ENCODE peak calls at places on chromosomes 12 and 14, in seven cellular contexts. T is activated naive CD4-positive, alpha-beta T cell treated with anti-CD3 and anti-CD28 coated beads, Interleukin-2, amount 10 ng/mL, durations not matched to agents 7 days and 5 days; E is neural crest cell; S is HS-5; F is stimulated activated CD4-positive, alpha-beta T cell treated with anti-CD3 and anti-CD28 coated beads, TNF-alpha, amount 100 ng/mL, for 24 hours; N is NCI-H1105; W is NCI-H1092. R is an unnamed sample.

GRCh38 chr14:101350710-101351109 is 210.6 kb upstream of the DIO3 start:
- DNase-seq in E (no peak), N (no peak), T (no peak), S (no peak), F (no peak), W (no peak), R (no peak)

GRCh38 chr12:110983811-110984210 is 63.4 kb upstream of the MYL2 start:
- DNase-seq in N (no peak), E (no peak), W (no peak), S (no peak), F (no peak), T (no peak), R (no peak)

GRCh38 chr12:3252416-3252815 is 175.2 kb downstream of the TSPAN9 start:
- DNase-seq in F (no peak), E (no peak), N (no peak), S (no peak), W (peak), T (no peak), R (no peak)

GRCh38 chr12:29519585-29520182 is 22.2 kb upstream of the OVCH1 start:
- DNase-seq in S (peak), W (no peak), F (no peak), E (peak), N (peak), T (peak), R (peak)

GRCh38 chr12:67742461-67742860 is 93.9 kb downstream of the DYRK2 start:
- DNase-seq in N (no peak), T (no peak), W (no peak), S (no peak), F (no peak), E (no peak), R (no peak)

GRCh38 chr12:130859128-130859527 is 12.7 kb upstream of the RAN start:
- DNase-seq in E (no peak), T (no peak), F (no peak), N (no peak), S (no peak), W (no peak), R (no peak)

GRCh38 chr14:102426796-102427195 is 64.1 kb downstream of the TECPR2 start:
- DNase-seq in N (no peak), E (no peak), F (no peak), W (no peak), T (no peak), S (no peak), R (no peak)

GRCh38 chr12:130433411-130433810 is 95.7 kb downstream of the PIWIL1 start:
- DNase-seq in N (no peak), W (no peak), E (no peak), T (no peak), F (no peak), S (no peak), R (no peak)

GRCh38 chr14:100256339-100256895 is 17.5 kb downstream of the YY1 start:
- DNase-seq in E (no peak), T (no peak), W (no peak), S (no peak), F (no peak), N (no peak), R (no peak)

GRCh38 chr12:79288946-79289345 is 401.8 kb downstream of the PAWR start:
- DNase-seq in S (no peak), E (no peak), T (no peak), N (no peak), W (no peak), F (no peak), R (no peak)

GRCh38 chr12:7269273-7269672 is 34.6 kb upstream of the ACSM4 start:
- DNase-seq in S (peak), E (no peak), T (no peak), N (no peak), W (no peak), F (no peak), R (no peak)

GRCh38 chr12:60263146-60263545 is 667.3 kb downstream of the SLC16A7 start:
- DNase-seq in E (no peak), S (no peak), W (no peak), T (no peak), F (no peak), N (no peak), R (no peak)

GRCh38 chr12:68560823-68561422 is 49.8 kb upstream of the RAP1B start:
- DNase-seq in N (no peak), F (no peak), T (no peak), W (no peak), S (no peak), E (no peak), R (no peak)